ENCODE peak calls at places on chromosome 17, in nine cellular contexts. One of them, this sample, is unnamed.

GRCh38 chr17:49987290-49987585 is 7.8 kb downstream of the DLX3 start:
- DNase-seq in T-helper 1 cell: no peak
- DNase-seq in HTR-8/SVneo: no peak
- DNase-seq in caudate nucleus: no peak
- DNase-seq in neural progenitor cell: no peak
- DNase-seq in stromal cell of bone marrow: no peak
- DNase-seq in WTC11: no peak
- DNase-seq in omental fat pad: no peak
- DNase-seq in aorta: no peak
- DNase-seq in this sample: peak

GRCh38 chr17:3827124-3827773 is 18.8 kb downstream of the NCBP3 start:
- DNase-seq in T-helper 1 cell: peak
- DNase-seq in HTR-8/SVneo: peak
- DNase-seq in caudate nucleus: peak
- DNase-seq in neural progenitor cell: peak
- DNase-seq in stromal cell of bone marrow: peak
- DNase-seq in WTC11: peak
- DNase-seq in omental fat pad: peak
- DNase-seq in aorta: no peak
- DNase-seq in this sample: no peak

GRCh38 chr17:62616993-62617893 is 10.2 kb upstream of the MRC2 start:
- DNase-seq in T-helper 1 cell: no peak
- DNase-seq in HTR-8/SVneo: no peak
- DNase-seq in caudate nucleus: no peak
- DNase-seq in neural progenitor cell: peak
- DNase-seq in stromal cell of bone marrow: no peak
- DNase-seq in WTC11: peak
- DNase-seq in omental fat pad: no peak
- DNase-seq in aorta: no peak
- DNase-seq in this sample: no peak

GRCh38 chr17:44385287-44386181 is 3.9 kb downstream of the ITGA2B start:
- DNase-seq in T-helper 1 cell: peak
- DNase-seq in HTR-8/SVneo: peak
- DNase-seq in caudate nucleus: peak
- DNase-seq in neural progenitor cell: peak
- DNase-seq in stromal cell of bone marrow: peak
- DNase-seq in WTC11: peak
- DNase-seq in omental fat pad: peak
- DNase-seq in aorta: peak
- DNase-seq in this sample: peak

GRCh38 chr17:33082529-33083148 is 91.0 kb downstream of the SPACA3 start:
- DNase-seq in T-helper 1 cell: no peak
- DNase-seq in HTR-8/SVneo: no peak
- DNase-seq in caudate nucleus: no peak
- DNase-seq in neural progenitor cell: no peak
- DNase-seq in stromal cell of bone marrow: no peak
- DNase-seq in WTC11: no peak
- DNase-seq in omental fat pad: no peak
- DNase-seq in aorta: no peak
- DNase-seq in this sample: no peak

GRCh38 chr17:7237761-7238417 is 1.4 kb downstream of the PHF23 start:
- DNase-seq in T-helper 1 cell: peak
- DNase-seq in HTR-8/SVneo: no peak
- DNase-seq in caudate nucleus: peak
- DNase-seq in neural progenitor cell: peak
- DNase-seq in stromal cell of bone marrow: no peak
- DNase-seq in WTC11: peak
- DNase-seq in omental fat pad: no peak
- DNase-seq in aorta: peak
- DNase-seq in this sample: peak

GRCh38 chr17:39963826-39964225 is 1.0 kb downstream of the GSDMA start:
- DNase-seq in T-helper 1 cell: no peak
- DNase-seq in HTR-8/SVneo: no peak
- DNase-seq in caudate nucleus: no peak
- DNase-seq in neural progenitor cell: no peak
- DNase-seq in stromal cell of bone marrow: no peak
- DNase-seq in WTC11: no peak
- DNase-seq in omental fat pad: no peak
- DNase-seq in aorta: no peak
- DNase-seq in this sample: no peak

GRCh38 chr17:37518816-37519215 is 29.1 kb downstream of the DUSP14 start:
- DNase-seq in T-helper 1 cell: no peak
- DNase-seq in HTR-8/SVneo: no peak
- DNase-seq in caudate nucleus: no peak
- DNase-seq in neural progenitor cell: no peak
- DNase-seq in stromal cell of bone marrow: no peak
- DNase-seq in WTC11: no peak
- DNase-seq in omental fat pad: no peak
- DNase-seq in aorta: no peak
- DNase-seq in this sample: no peak

GRCh38 chr17:65914784-65915342 is 277.1 kb downstream of the CEP112 start:
- DNase-seq in T-helper 1 cell: no peak
- DNase-seq in HTR-8/SVneo: no peak
- DNase-seq in caudate nucleus: no peak
- DNase-seq in neural progenitor cell: no peak
- DNase-seq in stromal cell of bone marrow: no peak
- DNase-seq in WTC11: no peak
- DNase-seq in omental fat pad: no peak
- DNase-seq in aorta: no peak
- DNase-seq in this sample: no peak

GRCh38 chr17:1110524-1110843 is 69.3 kb downstream of the ABR start:
- DNase-seq in T-helper 1 cell: no peak
- DNase-seq in HTR-8/SVneo: no peak
- DNase-seq in caudate nucleus: no peak
- DNase-seq in neural progenitor cell: no peak
- DNase-seq in stromal cell of bone marrow: no peak
- DNase-seq in WTC11: no peak
- DNase-seq in omental fat pad: no peak
- DNase-seq in aorta: no peak
- DNase-seq in this sample: no peak

GRCh38 chr17:30915833-30916611 is 5.7 kb upstream of the ADAP2 start:
- DNase-seq in T-helper 1 cell: no peak
- DNase-seq in HTR-8/SVneo: no peak
- DNase-seq in caudate nucleus: no peak
- DNase-seq in neural progenitor cell: no peak
- DNase-seq in stromal cell of bone marrow: no peak
- DNase-seq in WTC11: no peak
- DNase-seq in omental fat pad: no peak
- DNase-seq in aorta: no peak
- DNase-seq in this sample: no peak

GRCh38 chr17:2002767-2003329 is 22.3 kb downstream of the RTN4RL1 start:
- DNase-seq in T-helper 1 cell: no peak
- DNase-seq in HTR-8/SVneo: no peak
- DNase-seq in caudate nucleus: no peak
- DNase-seq in neural progenitor cell: no peak
- DNase-seq in stromal cell of bone marrow: no peak
- DNase-seq in WTC11: no peak
- DNase-seq in omental fat pad: no peak
- DNase-seq in aorta: no peak
- DNase-seq in this sample: no peak

GRCh38 chr17:14582996-14583395 is 282.1 kb downstream of the HS3ST3B1 start:
- DNase-seq in T-helper 1 cell: no peak
- DNase-seq in HTR-8/SVneo: no peak
- DNase-seq in caudate nucleus: no peak
- DNase-seq in neural progenitor cell: no peak
- DNase-seq in stromal cell of bone marrow: no peak
- DNase-seq in WTC11: no peak
- DNase-seq in omental fat pad: no peak
- DNase-seq in aorta: no peak
- DNase-seq in this sample: no peak

GRCh38 chr17:56926704-56927103 is 12.9 kb upstream of the TRIM25 start:
- DNase-seq in T-helper 1 cell: no peak
- DNase-seq in HTR-8/SVneo: no peak
- DNase-seq in caudate nucleus: no peak
- DNase-seq in neural progenitor cell: no peak
- DNase-seq in stromal cell of bone marrow: no peak
- DNase-seq in WTC11: no peak
- DNase-seq in omental fat pad: no peak
- DNase-seq in aorta: no peak
- DNase-seq in this sample: no peak

GRCh38 chr17:69733171-69734014 is 318.9 kb downstream of the MAP2K6 start:
- DNase-seq in T-helper 1 cell: no peak
- DNase-seq in HTR-8/SVneo: peak
- DNase-seq in caudate nucleus: no peak
- DNase-seq in neural progenitor cell: no peak
- DNase-seq in stromal cell of bone marrow: peak
- DNase-seq in WTC11: no peak
- DNase-seq in omental fat pad: no peak
- DNase-seq in aorta: peak
- DNase-seq in this sample: no peak

GRCh38 chr17:48100160-48100559 is 1.1 kb downstream of the CBX1 start:
- DNase-seq in T-helper 1 cell: no peak
- DNase-seq in HTR-8/SVneo: no peak
- DNase-seq in caudate nucleus: no peak
- DNase-seq in neural progenitor cell: no peak
- DNase-seq in stromal cell of bone marrow: no peak
- DNase-seq in WTC11: no peak
- DNase-seq in omental fat pad: no peak
- DNase-seq in aorta: no peak
- DNase-seq in this sample: no peak

GRCh38 chr17:17358060-17358751 is 55.0 kb downstream of the NT5M start:
- DNase-seq in T-helper 1 cell: no peak
- DNase-seq in HTR-8/SVneo: no peak
- DNase-seq in caudate nucleus: no peak
- DNase-seq in neural progenitor cell: no peak
- DNase-seq in stromal cell of bone marrow: no peak
- DNase-seq in WTC11: no peak
- DNase-seq in omental fat pad: no peak
- DNase-seq in aorta: no peak
- DNase-seq in this sample: peak

GRCh38 chr17:7284911-7285310 is 3.4 kb downstream of the SLC2A4 start:
- DNase-seq in T-helper 1 cell: no peak
- DNase-seq in HTR-8/SVneo: no peak
- DNase-seq in caudate nucleus: no peak
- DNase-seq in neural progenitor cell: no peak
- DNase-seq in stromal cell of bone marrow: no peak
- DNase-seq in WTC11: no peak
- DNase-seq in omental fat pad: no peak
- DNase-seq in aorta: no peak
- DNase-seq in this sample: no peak

GRCh38 chr17:78722101-78722761 is 59.8 kb downstream of the CYTH1 start:
- DNase-seq in T-helper 1 cell: no peak
- DNase-seq in HTR-8/SVneo: no peak
- DNase-seq in caudate nucleus: peak
- DNase-seq in neural progenitor cell: peak
- DNase-seq in stromal cell of bone marrow: no peak
- DNase-seq in WTC11: no peak
- DNase-seq in omental fat pad: no peak
- DNase-seq in aorta: peak
- DNase-seq in this sample: no peak

GRCh38 chr17:21573961-21574610 is 118.2 kb upstream of the KCNJ18 start:
- DNase-seq in T-helper 1 cell: peak
- DNase-seq in HTR-8/SVneo: no peak
- DNase-seq in caudate nucleus: peak
- DNase-seq in neural progenitor cell: no peak
- DNase-seq in stromal cell of bone marrow: peak
- DNase-seq in WTC11: no peak
- DNase-seq in omental fat pad: no peak
- DNase-seq in aorta: peak
- DNase-seq in this sample: peak

This sample was measured in posterior vena cava.